ENCODE peak calls at places on chromosome 3, in seven cellular contexts. Y is A549, B is esophagus squamous epithelium, V is sigmoid colon, H is adrenal gland, J is prostate gland, X is body of pancreas. S is an unnamed sample. For H3K4me1, the result is how much of the 10 kb centered on the place peaks cover.

GRCh38 chr3:150110097-150110496 is 139.4 kb upstream of the PFN2 start:
- DNase-seq in Y (peak), B (no peak), V (no peak), H (no peak), J (no peak), X (no peak), S (no peak)

GRCh38 chr3:48446425-48447193 is at the start of gene ATRIP:
- DNase-seq in Y (peak), B (peak), V (peak), H (peak), J (peak), X (peak), S (no peak)

GRCh38 chr3:182913889-182914288 is 66.4 kb downstream of the DCUN1D1 start:
- DNase-seq in Y (no peak), B (no peak), V (no peak), H (no peak), J (no peak), X (no peak), S (no peak)

GRCh38 chr3:127669541-127670228 is 3.1 kb upstream of the ABTB1 start:
- DNase-seq in Y (no peak), B (no peak), V (peak), H (peak), J (no peak), X (no peak), S (no peak)

GRCh38 chr3:189941679-189942078 is 179.0 kb downstream of the P3H2 start:
- DNase-seq in Y (peak), B (no peak), V (no peak), H (no peak), J (no peak), X (peak), S (no peak)

GRCh38 chr3:134625885-134626741 is 24.7 kb downstream of the KY start:
- DNase-seq in Y (no peak), B (no peak), V (no peak), H (no peak), J (no peak), X (no peak), S (no peak)

GRCh38 chr3:15983232-15983631 is 185.5 kb upstream of the ANKRD28 start:
- DNase-seq in Y (no peak), B (no peak), V (no peak), H (no peak), J (no peak), X (no peak), S (no peak)

GRCh38 chr3:129985113-129985512 is 10.6 kb downstream of the TRH start:
- DNase-seq in Y (no peak), B (no peak), V (no peak), H (no peak), J (no peak), X (no peak), S (no peak)

GRCh38 chr3:119630119-119630518 is 30.3 kb downstream of the POPDC2 start:
- DNase-seq in Y (no peak), B (no peak), V (no peak), H (no peak), J (no peak), X (no peak), S (no peak)

GRCh38 chr3:160169139-160169830 is 55.9 kb upstream of the C3orf80 start:
- DNase-seq in Y (peak), B (no peak), V (no peak), H (no peak), J (no peak), X (no peak), S (no peak)

GRCh38 chr3:63128380-63128779 is 149.7 kb upstream of the SYNPR start:
- DNase-seq in Y (no peak), B (no peak), V (no peak), H (no peak), J (no peak), X (no peak), S (no peak)

GRCh38 chr3:69364354-69364753 is 21.5 kb downstream of the FRMD4B start:
- DNase-seq in Y (no peak), B (no peak), V (no peak), H (no peak), J (no peak), X (no peak), S (no peak)

GRCh38 chr3:55329849-55330248 is 157.3 kb downstream of the WNT5A start:
- DNase-seq in Y (no peak), B (no peak), V (no peak), H (no peak), J (no peak), X (no peak), S (no peak)

GRCh38 chr3:133494469-133494868 is 79.0 kb upstream of the CDV3 start:
- DNase-seq in Y (peak), B (no peak), V (no peak), H (no peak), J (no peak), X (peak), S (no peak)

GRCh38 chr3:158569717-158570244 is 1.2 kb upstream of the MLF1 start:
- DNase-seq in Y (no peak), B (no peak), V (no peak), H (no peak), J (no peak), X (peak), S (no peak)

GRCh38 chr3:180707921-180708320 is 28.6 kb upstream of the CCDC39 start:
- DNase-seq in Y (no peak), B (no peak), V (no peak), H (no peak), J (no peak), X (no peak), S (no peak)

GRCh38 chr3:39149059-39149455 is 4.3 kb downstream of the CSRNP1 start:
- DNase-seq in Y (no peak), B (no peak), V (no peak), H (no peak), J (no peak), X (no peak), S (no peak)

GRCh38 chr3:127222163-127222562 is 29.2 kb downstream of the PRR23E start:
- DNase-seq in Y (no peak), B (no peak), V (no peak), H (no peak), J (no peak), X (no peak), S (no peak)

GRCh38 chr3:27216955-27217552 is 152.1 kb downstream of the NEK10 start:
- DNase-seq in Y (peak), B (no peak), V (no peak), H (no peak), J (no peak), X (no peak), S (no peak)

GRCh38 chr3:15795563-15796308 is 2.0 kb downstream of the ANKRD28 start:
- DNase-seq in Y (no peak), B (no peak), V (no peak), H (no peak), J (no peak), X (no peak), S (no peak)

GRCh38 chr3:168654700-168655099 is 559.0 kb upstream of the GOLIM4 start:
- DNase-seq in Y (no peak), B (no peak), V (no peak), H (no peak), J (no peak), X (no peak), S (no peak)

GRCh38 chr3:186986811-186987210 is 56.5 kb downstream of the ST6GAL1 start:
- DNase-seq in Y (no peak), B (no peak), V (no peak), H (no peak), J (no peak), X (no peak), S (no peak)

GRCh38 chr3:110583373-110583935 is 488.2 kb upstream of the NECTIN3 start:
- DNase-seq in Y (peak), B (no peak), V (no peak), H (no peak), J (no peak), X (no peak), S (no peak)

GRCh38 chr3:11717301-11717700 is 73.6 kb upstream of the VGLL4 start:
- DNase-seq in Y (peak), B (no peak), V (no peak), H (no peak), J (no peak), X (no peak), S (no peak)

GRCh38 chr3:111848246-111848645 is 10.8 kb upstream of the PHLDB2 start:
- DNase-seq in Y (no peak), B (no peak), V (no peak), H (no peak), J (no peak), X (no peak), S (no peak)

GRCh38 chr3:184583345-184584000 is 21.9 kb downstream of the EPHB3 start:
- DNase-seq in Y (no peak), B (no peak), V (no peak), H (no peak), J (no peak), X (no peak), S (no peak)
- H3K4me3 ChIP-seq in Y (peak), B (peak), V (peak), H (peak), J (peak), X (no peak), S (peak)

GRCh38 chr3:128807186-128807830 is 72.1 kb upstream of the ACAD9 start:
- DNase-seq in Y (no peak), B (no peak), V (no peak), H (no peak), J (no peak), X (no peak), S (no peak)

GRCh38 chr3:128808672-128809071 is 70.7 kb upstream of the ACAD9 start:
- DNase-seq in Y (no peak), B (no peak), V (no peak), H (no peak), J (no peak), X (no peak), S (no peak)

GRCh38 chr3:128805771-128806170 is 73.6 kb upstream of the ACAD9 start:
- DNase-seq in Y (no peak), B (no peak), V (no peak), H (no peak), J (no peak), X (no peak), S (no peak)

GRCh38 chr3:128804817-128805166 is 74.6 kb upstream of the ACAD9 start:
- DNase-seq in Y (no peak), B (no peak), V (no peak), H (no peak), J (no peak), X (no peak), S (no peak)

GRCh38 chr3:128806588-128806987 is 72.8 kb upstream of the ACAD9 start:
- DNase-seq in Y (no peak), B (no peak), V (no peak), H (no peak), J (no peak), X (no peak), S (no peak)
- H3K4me1 ChIP-seq in Y (under half), B (under half), V (under half), H (under half), J (under half), X (under half), S (under half)

GRCh38 chr3:102114264-102114979 is 265.1 kb downstream of the NFKBIZ start:
- DNase-seq in Y (no peak), B (no peak), V (no peak), H (no peak), J (no peak), X (no peak), S (no peak)
- TF ChIP-seq CTCF in Y (no peak), B (no peak), V (no peak), H (no peak), J (no peak), X (no peak), S (no peak)

GRCh38 chr3:46880884-46881818 is 3.6 kb downstream of the PTH1R start:
- DNase-seq in Y (no peak), B (no peak), V (no peak), H (no peak), J (no peak), X (no peak), S (no peak)
- H3K4me3 ChIP-seq in Y (peak), B (peak), V (peak), H (peak), J (peak), X (no peak), S (peak)

GRCh38 chr3:46648096-46648495 is 35.8 kb downstream of the FAM240A start:
- DNase-seq in Y (no peak), B (no peak), V (no peak), H (no peak), J (no peak), X (no peak), S (no peak)
- H3K4me1 ChIP-seq in Y (under half), B (under half), V (under half), H (under half), J (under half), X (under half), S (under half)

GRCh38 chr3:58532794-58533220 is 4.2 kb downstream of the ACOX2 start:
- DNase-seq in Y (peak), B (no peak), V (peak), H (peak), J (peak), X (peak), S (no peak)

GRCh38 chr3:58530354-58530865 is 6.6 kb downstream of the ACOX2 start:
- DNase-seq in Y (no peak), B (no peak), V (no peak), H (no peak), J (no peak), X (no peak), S (no peak)

GRCh38 chr3:58531555-58531954 is 5.4 kb downstream of the ACOX2 start:
- DNase-seq in Y (no peak), B (no peak), V (no peak), H (no peak), J (no peak), X (no peak), S (no peak)

GRCh38 chr3:58529516-58530353 is 7.3 kb downstream of the ACOX2 start:
- DNase-seq in Y (peak), B (no peak), V (no peak), H (no peak), J (no peak), X (no peak), S (no peak)

GRCh38 chr3:58531956-58532355 is 5.0 kb downstream of the ACOX2 start:
- DNase-seq in Y (peak), B (no peak), V (no peak), H (no peak), J (no peak), X (no peak), S (no peak)
- TF ChIP-seq CTCF in Y (peak), B (no peak), V (no peak), H (no peak), J (no peak), X (no peak), S (no peak)

DNA sequence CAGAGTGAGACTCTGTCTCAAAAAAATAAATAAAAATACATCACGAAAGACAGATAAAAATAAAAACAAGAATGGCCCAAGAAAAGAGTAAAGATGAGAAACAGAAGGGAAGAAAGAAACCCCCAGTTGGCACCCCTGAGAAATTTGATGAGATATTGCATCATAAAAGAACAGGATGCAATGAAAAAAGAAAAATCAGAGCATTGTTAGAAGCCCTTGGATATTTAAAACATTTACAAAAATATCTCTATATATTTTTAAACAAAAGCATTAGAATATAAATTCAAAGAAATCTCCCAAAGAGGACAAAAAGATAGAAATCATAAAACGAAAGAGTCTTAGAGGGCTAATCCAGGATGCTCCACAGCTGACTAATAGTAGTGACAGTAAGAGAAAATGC is 18.6 kb upstream of the ZBTB38 start:
- DNase-seq in Y (no peak), B (no peak), V (no peak), H (no peak), J (no peak), X (no peak), S (no peak)
- H3K4me3 ChIP-seq in Y (no peak), B (no peak), V (no peak), H (no peak), J (no peak), X (no peak), S (no peak)

DNA sequence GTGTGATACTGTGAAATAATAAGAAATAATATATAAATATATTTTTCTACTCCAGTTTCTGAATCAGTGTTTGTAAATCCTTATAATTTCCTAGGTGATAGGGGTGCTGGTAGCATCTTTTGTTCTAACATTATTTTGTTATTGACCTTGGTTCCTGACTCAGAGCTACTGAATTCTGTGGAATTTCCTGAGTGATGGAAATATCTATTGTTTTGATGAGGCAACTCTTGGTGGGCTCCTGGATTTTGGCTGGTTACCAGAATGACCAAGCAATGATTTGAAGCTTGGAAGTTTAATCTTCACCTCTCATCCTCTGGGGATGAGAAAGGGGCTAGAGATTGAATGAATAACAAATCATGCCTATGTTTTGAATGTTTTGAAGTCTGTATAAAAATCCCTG is 377.3 kb downstream of the LPP start:
- DNase-seq in Y (no peak), B (no peak), V (no peak), H (no peak), J (no peak), X (no peak), S (no peak)
- H3K4me1 ChIP-seq in Y (under half), B (under half), V (half or more), H (under half), J (under half), X (under half), S (under half)